ENCODE peak calls at places on chromosomes 7 and 10, in eight cellular contexts. One of them, this sample, is unnamed.
A peak's percentile ranks its signal among the peaks of the same experiment; 100 is the strongest.

GRCh38 chr10:95655571-95656290 is 780 bp downstream of the ALDH18A1 start:
- DNase-seq in SK-N-SH: peak; percentile 17
- DNase-seq in GM23248: peak; percentile 50
- DNase-seq in PC-3: peak; percentile 6
- DNase-seq in OCI-LY7: peak; percentile 31
- DNase-seq in MM.1S: peak; percentile 12
- DNase-seq in GM23338: peak; percentile 45
- DNase-seq in hepatocyte: peak; percentile 39
- DNase-seq in this sample: peak; percentile 47

GRCh38 chr10:103184615-103185014 is 8.5 kb downstream of the NT5C2 start:
- DNase-seq in SK-N-SH: no peak
- DNase-seq in GM23248: peak; percentile 23
- DNase-seq in PC-3: peak; percentile 18
- DNase-seq in OCI-LY7: no peak
- DNase-seq in MM.1S: no peak
- DNase-seq in GM23338: no peak
- DNase-seq in hepatocyte: no peak
- DNase-seq in this sample: no peak

GRCh38 chr7:157440346-157441022 is 103.7 kb downstream of the DNAJB6 start:
- DNase-seq in SK-N-SH: no peak
- DNase-seq in GM23248: no peak
- DNase-seq in PC-3: no peak
- DNase-seq in OCI-LY7: peak; percentile 10
- DNase-seq in MM.1S: no peak
- DNase-seq in GM23338: no peak
- DNase-seq in hepatocyte: no peak
- DNase-seq in this sample: no peak

GRCh38 chr7:137418841-137419240 is 75.3 kb upstream of the PTN start:
- DNase-seq in SK-N-SH: no peak
- DNase-seq in GM23248: no peak
- DNase-seq in PC-3: no peak
- DNase-seq in OCI-LY7: no peak
- DNase-seq in MM.1S: no peak
- DNase-seq in GM23338: no peak
- DNase-seq in hepatocyte: no peak
- DNase-seq in this sample: no peak

GRCh38 chr7:152602962-152603361 is 73.0 kb downstream of the XRCC2 start:
- DNase-seq in SK-N-SH: no peak
- DNase-seq in GM23248: no peak
- DNase-seq in PC-3: no peak
- DNase-seq in OCI-LY7: no peak
- DNase-seq in MM.1S: no peak
- DNase-seq in GM23338: no peak
- DNase-seq in hepatocyte: no peak
- DNase-seq in this sample: no peak

GRCh38 chr10:97771055-97771811 is 566 bp downstream of the SFRP5 start:
- DNase-seq in SK-N-SH: peak; percentile 84
- DNase-seq in GM23248: peak; percentile 53
- DNase-seq in PC-3: no peak
- DNase-seq in OCI-LY7: no peak
- DNase-seq in MM.1S: no peak
- DNase-seq in GM23338: peak; percentile 71
- DNase-seq in hepatocyte: peak; percentile 45
- DNase-seq in this sample: peak; percentile 82

GRCh38 chr10:30581779-30582380 is 47.7 kb downstream of the LYZL2 start:
- DNase-seq in SK-N-SH: peak; percentile 68
- DNase-seq in GM23248: peak; percentile 61
- DNase-seq in PC-3: peak; percentile 54
- DNase-seq in OCI-LY7: peak; percentile 52
- DNase-seq in MM.1S: no peak
- DNase-seq in GM23338: peak; percentile 74
- DNase-seq in hepatocyte: peak; percentile 51
- DNase-seq in this sample: peak; percentile 52

GRCh38 chr10:64996886-64997285 is 1475.7 kb downstream of the REEP3 start:
- DNase-seq in SK-N-SH: no peak
- DNase-seq in GM23248: no peak
- DNase-seq in PC-3: no peak
- DNase-seq in OCI-LY7: no peak
- DNase-seq in MM.1S: no peak
- DNase-seq in GM23338: no peak
- DNase-seq in hepatocyte: no peak
- DNase-seq in this sample: no peak

GRCh38 chr7:293681-294439 is 3.9 kb downstream of the FOXL3 start:
- DNase-seq in SK-N-SH: peak; percentile 48
- DNase-seq in GM23248: no peak
- DNase-seq in PC-3: no peak
- DNase-seq in OCI-LY7: no peak
- DNase-seq in MM.1S: no peak
- DNase-seq in GM23338: no peak
- DNase-seq in hepatocyte: no peak
- DNase-seq in this sample: no peak

GRCh38 chr7:155850001-155850436 is 37.8 kb upstream of the SHH start:
- DNase-seq in SK-N-SH: no peak
- DNase-seq in GM23248: no peak
- DNase-seq in PC-3: no peak
- DNase-seq in OCI-LY7: no peak
- DNase-seq in MM.1S: no peak
- DNase-seq in GM23338: no peak
- DNase-seq in hepatocyte: no peak
- DNase-seq in this sample: no peak

GRCh38 chr10:102421645-102422585 is 1.3 kb downstream of the FBXL15 start:
- DNase-seq in SK-N-SH: peak; percentile 33
- DNase-seq in GM23248: peak; percentile 71
- DNase-seq in PC-3: peak; percentile 34
- DNase-seq in OCI-LY7: peak; percentile 31
- DNase-seq in MM.1S: peak; percentile 66
- DNase-seq in GM23338: peak; percentile 62
- DNase-seq in hepatocyte: peak; percentile 64
- DNase-seq in this sample: peak; percentile 52

GRCh38 chr10:33832124-33832787 is 497.8 kb upstream of the NRP1 start:
- DNase-seq in SK-N-SH: no peak
- DNase-seq in GM23248: no peak
- DNase-seq in PC-3: no peak
- DNase-seq in OCI-LY7: no peak
- DNase-seq in MM.1S: no peak
- DNase-seq in GM23338: no peak
- DNase-seq in hepatocyte: no peak
- DNase-seq in this sample: no peak

GRCh38 chr7:101644879-101645278 is 15.8 kb upstream of the MYL10 start:
- DNase-seq in SK-N-SH: no peak
- DNase-seq in GM23248: no peak
- DNase-seq in PC-3: peak; percentile 52
- DNase-seq in OCI-LY7: no peak
- DNase-seq in MM.1S: no peak
- DNase-seq in GM23338: no peak
- DNase-seq in hepatocyte: no peak
- DNase-seq in this sample: no peak

GRCh38 chr10:133415752-133416151 is 8.7 kb downstream of the SPRN start:
- DNase-seq in SK-N-SH: no peak
- DNase-seq in GM23248: no peak
- DNase-seq in PC-3: no peak
- DNase-seq in OCI-LY7: no peak
- DNase-seq in MM.1S: no peak
- DNase-seq in GM23338: no peak
- DNase-seq in hepatocyte: no peak
- DNase-seq in this sample: no peak

GRCh38 chr7:1448958-1449357 is 10.3 kb downstream of the MICALL2 start:
- DNase-seq in SK-N-SH: no peak
- DNase-seq in GM23248: no peak
- DNase-seq in PC-3: no peak
- DNase-seq in OCI-LY7: no peak
- DNase-seq in MM.1S: no peak
- DNase-seq in GM23338: no peak
- DNase-seq in hepatocyte: no peak
- DNase-seq in this sample: no peak

GRCh38 chr10:76946268-76946667 is 691.3 kb downstream of the KCNMA1 start:
- DNase-seq in SK-N-SH: no peak
- DNase-seq in GM23248: peak; percentile 83
- DNase-seq in PC-3: peak; percentile 60
- DNase-seq in OCI-LY7: no peak
- DNase-seq in MM.1S: no peak
- DNase-seq in GM23338: no peak
- DNase-seq in hepatocyte: no peak
- DNase-seq in this sample: no peak

GRCh38 chr7:31171216-31171750 is 119.2 kb downstream of the ADCYAP1R1 start:
- DNase-seq in SK-N-SH: no peak
- DNase-seq in GM23248: no peak
- DNase-seq in PC-3: no peak
- DNase-seq in OCI-LY7: no peak
- DNase-seq in MM.1S: peak; percentile 71
- DNase-seq in GM23338: no peak
- DNase-seq in hepatocyte: no peak
- DNase-seq in this sample: no peak

GRCh38 chr7:89029864-89030263 is 234.3 kb upstream of the TEX47 start:
- DNase-seq in SK-N-SH: no peak
- DNase-seq in GM23248: no peak
- DNase-seq in PC-3: peak; percentile 45
- DNase-seq in OCI-LY7: no peak
- DNase-seq in MM.1S: peak; percentile 40
- DNase-seq in GM23338: no peak
- DNase-seq in hepatocyte: no peak
- DNase-seq in this sample: no peak

GRCh38 chr7:51457079-51457478 is 140.5 kb upstream of the COBL start:
- DNase-seq in SK-N-SH: no peak
- DNase-seq in GM23248: no peak
- DNase-seq in PC-3: no peak
- DNase-seq in OCI-LY7: no peak
- DNase-seq in MM.1S: no peak
- DNase-seq in GM23338: no peak
- DNase-seq in hepatocyte: no peak
- DNase-seq in this sample: no peak

GRCh38 chr7:51456471-51457060 is 140.0 kb upstream of the COBL start:
- DNase-seq in SK-N-SH: peak; percentile 47
- DNase-seq in GM23248: no peak
- DNase-seq in PC-3: no peak
- DNase-seq in OCI-LY7: no peak
- DNase-seq in MM.1S: no peak
- DNase-seq in GM23338: no peak
- DNase-seq in hepatocyte: no peak
- DNase-seq in this sample: no peak

GRCh38 chr7:51455086-51455485 is 138.5 kb upstream of the COBL start:
- DNase-seq in SK-N-SH: no peak
- DNase-seq in GM23248: no peak
- DNase-seq in PC-3: no peak
- DNase-seq in OCI-LY7: no peak
- DNase-seq in MM.1S: no peak
- DNase-seq in GM23338: no peak
- DNase-seq in hepatocyte: no peak
- DNase-seq in this sample: no peak

GRCh38 chr7:51455948-51456347 is 139.3 kb upstream of the COBL start:
- DNase-seq in SK-N-SH: peak; percentile 79
- DNase-seq in GM23248: no peak
- DNase-seq in PC-3: no peak
- DNase-seq in OCI-LY7: no peak
- DNase-seq in MM.1S: no peak
- DNase-seq in GM23338: peak; percentile 30
- DNase-seq in hepatocyte: no peak
- DNase-seq in this sample: peak; percentile 32

GRCh38 chr7:51455513-51455912 is 138.9 kb upstream of the COBL start:
- DNase-seq in SK-N-SH: no peak
- DNase-seq in GM23248: no peak
- DNase-seq in PC-3: no peak
- DNase-seq in OCI-LY7: no peak
- DNase-seq in MM.1S: no peak
- DNase-seq in GM23338: no peak
- DNase-seq in hepatocyte: no peak
- DNase-seq in this sample: no peak
- TF ChIP-seq EZH2phosphoT487 in SK-N-SH: no peak
- TF ChIP-seq EZH2phosphoT487 in GM23248: no peak
- TF ChIP-seq EZH2phosphoT487 in PC-3: no peak
- TF ChIP-seq EZH2phosphoT487 in OCI-LY7: no peak
- TF ChIP-seq EZH2phosphoT487 in MM.1S: no peak
- TF ChIP-seq EZH2phosphoT487 in GM23338: no peak
- TF ChIP-seq EZH2phosphoT487 in hepatocyte: no peak
- TF ChIP-seq EZH2phosphoT487 in this sample: no peak

GRCh38 chr7:139735912-139736595 is 41.7 kb downstream of the HIPK2 start:
- DNase-seq in SK-N-SH: no peak
- DNase-seq in GM23248: no peak
- DNase-seq in PC-3: no peak
- DNase-seq in OCI-LY7: no peak
- DNase-seq in MM.1S: no peak
- DNase-seq in GM23338: no peak
- DNase-seq in hepatocyte: no peak
- DNase-seq in this sample: no peak
- H3K27ac ChIP-seq in SK-N-SH: peak overlapping the region; percentile 76
- H3K27ac ChIP-seq in GM23248: no peak overlapping the region
- H3K27ac ChIP-seq in PC-3: no peak overlapping the region
- H3K27ac ChIP-seq in OCI-LY7: no peak overlapping the region
- H3K27ac ChIP-seq in MM.1S: no peak overlapping the region
- H3K27ac ChIP-seq in GM23338: no peak overlapping the region
- H3K27ac ChIP-seq in hepatocyte: no peak overlapping the region
- H3K27ac ChIP-seq in this sample: no peak overlapping the region

DNA sequence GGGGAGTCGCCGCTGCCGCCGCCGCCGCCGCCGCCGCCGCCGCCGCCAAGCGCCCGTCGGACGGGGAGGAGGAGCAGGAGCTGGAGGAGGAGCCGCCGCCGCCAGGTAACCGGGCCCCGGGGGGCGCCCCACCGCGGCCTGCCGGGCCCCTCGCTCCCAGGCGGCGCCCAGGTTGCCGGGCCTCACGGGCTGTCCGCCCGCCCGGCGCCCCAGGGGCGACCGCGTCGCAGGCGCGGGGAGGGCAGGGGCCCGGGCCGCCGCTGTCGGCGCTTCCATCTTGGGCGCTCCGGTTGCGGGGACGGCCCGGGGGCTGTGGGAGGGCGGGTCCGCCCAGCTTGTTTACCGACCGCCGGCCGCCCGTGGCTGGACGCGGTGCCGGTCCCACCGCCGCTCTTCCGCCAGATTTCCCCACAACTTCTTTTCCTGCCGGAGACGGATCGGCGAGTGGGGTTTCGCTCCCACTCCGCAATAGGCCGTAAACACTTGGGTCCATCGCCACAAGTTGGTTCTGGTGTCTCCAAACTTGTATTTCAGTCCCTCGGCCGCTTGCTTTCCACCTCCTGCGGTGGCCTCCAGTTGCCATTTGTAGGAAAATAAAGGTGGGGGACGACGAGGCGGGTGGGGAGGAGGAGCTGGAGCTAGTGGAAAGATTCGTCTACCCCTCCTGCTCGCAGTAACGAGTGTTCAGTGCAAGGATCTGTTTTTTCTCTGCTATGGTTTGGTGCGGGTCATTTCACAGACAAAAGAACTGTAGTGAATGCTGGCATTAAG is 24.6 kb upstream of the ZRANB1 start:
- DNase-seq in SK-N-SH: peak; percentile 73
- DNase-seq in GM23248: peak; percentile 75
- DNase-seq in PC-3: peak; percentile 3
- DNase-seq in OCI-LY7: peak; percentile 51
- DNase-seq in MM.1S: peak; percentile 32
- DNase-seq in GM23338: peak; percentile 62
- DNase-seq in hepatocyte: peak; percentile 73
- DNase-seq in this sample: peak; percentile 54
- TF ChIP-seq EZH2phosphoT487 in SK-N-SH: no peak
- TF ChIP-seq EZH2phosphoT487 in GM23248: no peak
- TF ChIP-seq EZH2phosphoT487 in PC-3: no peak
- TF ChIP-seq EZH2phosphoT487 in OCI-LY7: no peak
- TF ChIP-seq EZH2phosphoT487 in MM.1S: no peak
- TF ChIP-seq EZH2phosphoT487 in GM23338: no peak
- TF ChIP-seq EZH2phosphoT487 in hepatocyte: no peak
- TF ChIP-seq EZH2phosphoT487 in this sample: no peak

DNA sequence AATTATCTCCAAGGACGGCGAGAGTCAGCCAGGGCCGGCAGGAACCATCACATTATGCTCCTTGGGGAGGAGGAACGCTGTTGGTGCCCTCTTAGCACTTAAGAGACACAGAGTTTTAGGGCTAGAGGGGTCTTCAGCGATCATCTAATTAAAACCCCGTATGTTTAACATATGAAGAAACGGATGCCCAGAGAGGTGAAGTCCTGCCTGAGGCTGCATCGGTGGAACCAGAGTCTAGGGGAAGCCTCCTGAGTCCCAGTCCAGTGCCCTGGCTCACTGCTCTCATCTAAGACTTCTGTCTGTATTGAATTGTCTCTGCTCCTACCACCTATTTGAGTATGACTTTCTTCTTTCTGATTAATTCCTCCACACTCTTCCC is 688 bp upstream of the ABCB4 start:
- DNase-seq in SK-N-SH: no peak
- DNase-seq in GM23248: peak; percentile 2
- DNase-seq in PC-3: no peak
- DNase-seq in OCI-LY7: no peak
- DNase-seq in MM.1S: no peak
- DNase-seq in GM23338: no peak
- DNase-seq in hepatocyte: no peak
- DNase-seq in this sample: no peak
- H3K27ac ChIP-seq in SK-N-SH: no peak overlapping the region
- H3K27ac ChIP-seq in GM23248: no peak overlapping the region
- H3K27ac ChIP-seq in PC-3: no peak overlapping the region
- H3K27ac ChIP-seq in OCI-LY7: no peak overlapping the region
- H3K27ac ChIP-seq in MM.1S: no peak overlapping the region
- H3K27ac ChIP-seq in GM23338: no peak overlapping the region
- H3K27ac ChIP-seq in hepatocyte: no peak overlapping the region
- H3K27ac ChIP-seq in this sample: no peak overlapping the region

This sample was measured in neural progenitor cell.